ENCODE peak calls at places on chromosomes 1 and 21, in nine cellular contexts. T is brain microvascular endothelial cell, N is dorsolateral prefrontal cortex, I is left ventricle myocardium inferior, Q is cardiac muscle cell, A is IMR-90, J is fibroblast of lung, H is K562, D is tibial artery. Z is an unnamed sample.

GRCh38 chr1:18643154-18644012 is 12.7 kb downstream of the PAX7 start:
- DNase-seq in H (no peak), N (no peak), T (no peak), D (no peak), A (no peak), Q (no peak), J (no peak), I (no peak), Z (peak)

GRCh38 chr1:84156210-84156621 is 12.1 kb downstream of the PRKACB start:
- DNase-seq in J (peak), A (peak), T (peak), D (no peak), Q (peak), I (no peak), N (no peak), H (no peak), Z (peak)

GRCh38 chr1:15207829-15208429 is 39.1 kb upstream of the FHAD1 start:
- DNase-seq in A (no peak), I (no peak), D (no peak), Q (no peak), T (no peak), J (no peak), N (no peak), H (no peak), Z (no peak)

GRCh38 chr1:21329209-21329844 is 39.1 kb upstream of the ECE1 start:
- DNase-seq in H (no peak), A (no peak), T (no peak), D (no peak), I (no peak), Q (no peak), N (no peak), J (no peak), Z (peak)

GRCh38 chr1:201480231-201481003 is 11.4 kb upstream of the PHLDA3 start:
- DNase-seq in A (no peak), T (peak), J (peak), Q (peak), I (peak), H (peak), N (peak), D (peak), Z (peak)

GRCh38 chr1:115182012-115182715 is 92.9 kb upstream of the TSPAN2 start:
- DNase-seq in N (no peak), T (no peak), H (no peak), J (no peak), Q (no peak), A (no peak), D (no peak), I (no peak), Z (peak)

GRCh38 chr1:30811187-30811586 is 53.6 kb upstream of the LAPTM5 start:
- DNase-seq in T (no peak), D (no peak), Q (no peak), H (no peak), I (no peak), N (no peak), A (no peak), J (no peak), Z (no peak)

GRCh38 chr1:162145280-162145965 is 75.9 kb downstream of the NOS1AP start:
- DNase-seq in N (no peak), H (no peak), I (no peak), A (no peak), T (no peak), D (no peak), J (peak), Q (no peak), Z (no peak)

GRCh38 chr1:148362930-148363810 is 119.9 kb downstream of the PPIAL4G start:
- DNase-seq in I (no peak), N (no peak), T (no peak), A (no peak), H (no peak), J (no peak), Q (no peak), D (no peak), Z (no peak)

GRCh38 chr1:212455406-212456165 is 22.9 kb downstream of the NENF start:
- DNase-seq in Q (peak), A (peak), I (peak), N (peak), J (peak), D (peak), T (peak), H (peak), Z (peak)

GRCh38 chr1:38818706-38819439 is 40.7 kb downstream of the RRAGC start:
- DNase-seq in H (no peak), N (no peak), A (no peak), Q (no peak), T (no peak), J (no peak), D (no peak), I (no peak), Z (no peak)

GRCh38 chr21:42013901-42014300 is 3.7 kb upstream of the ZBTB21 start:
- DNase-seq in D (no peak), H (no peak), I (no peak), N (no peak), J (no peak), Q (no peak), A (no peak), T (no peak), Z (no peak)

GRCh38 chr1:6922096-6922931 is 137.1 kb downstream of the CAMTA1 start:
- DNase-seq in A (peak), J (peak), T (peak), H (no peak), N (no peak), D (peak), Q (peak), I (no peak), Z (peak)

GRCh38 chr1:62325076-62325475 is 5.8 kb upstream of the KANK4 start:
- DNase-seq in H (no peak), N (no peak), T (no peak), D (no peak), A (peak), I (no peak), Q (peak), J (peak), Z (peak)

GRCh38 chr1:18963968-18964367 is 7.5 kb upstream of the IFFO2 start:
- DNase-seq in Q (no peak), T (no peak), D (no peak), J (no peak), I (no peak), H (no peak), A (no peak), N (no peak), Z (no peak)

GRCh38 chr21:33157303-33157702 is 72.4 kb upstream of the IFNAR2 start:
- DNase-seq in T (no peak), D (no peak), I (no peak), H (no peak), J (peak), N (no peak), Q (peak), A (no peak), Z (no peak)

GRCh38 chr1:1069061-1069710 is 4.9 kb downstream of the RNF223 start:
- DNase-seq in N (peak), D (no peak), Q (peak), J (peak), A (peak), I (peak), T (peak), H (peak), Z (peak)

GRCh38 chr1:61743716-61744620 is 1.7 kb downstream of the PATJ start:
- DNase-seq in H (no peak), Q (no peak), A (peak), D (no peak), I (no peak), T (peak), J (no peak), N (no peak), Z (no peak)

GRCh38 chr1:158203693-158204457 is 23.2 kb downstream of the CD1D start:
- DNase-seq in J (peak), T (peak), N (no peak), H (peak), D (no peak), I (no peak), Q (peak), A (peak), Z (peak)

GRCh38 chr1:56297191-56297590 is 282.2 kb downstream of the PLPP3 start:
- DNase-seq in D (no peak), A (no peak), J (no peak), I (no peak), H (no peak), N (no peak), T (no peak), Q (no peak), Z (no peak)

GRCh38 chr1:243898278-243898677 is 48.2 kb upstream of the AKT3 start:
- DNase-seq in I (no peak), J (no peak), Q (no peak), H (no peak), A (no peak), T (no peak), D (no peak), N (no peak), Z (no peak)

GRCh38 chr1:174428739-174429138 is 19.0 kb upstream of the GPR52 start:
- DNase-seq in A (no peak), T (no peak), Q (no peak), H (no peak), N (no peak), J (no peak), I (no peak), D (no peak), Z (no peak)

GRCh38 chr1:116334015-116334547 is 39.0 kb upstream of the ATP1A1 start:
- DNase-seq in D (no peak), H (no peak), T (peak), I (peak), N (no peak), A (peak), Q (peak), J (peak), Z (peak)

GRCh38 chr1:2255420-2256369 is 27.6 kb downstream of the SKI start:
- DNase-seq in T (peak), D (no peak), J (peak), H (no peak), A (peak), I (no peak), Q (peak), N (no peak), Z (peak)

GRCh38 chr1:76083189-76083588 is 8.6 kb downstream of the ST6GALNAC3 start:
- DNase-seq in A (no peak), I (no peak), D (peak), N (peak), T (no peak), H (no peak), J (no peak), Q (no peak), Z (no peak)

GRCh38 chr1:22321917-22322316 is 129.7 kb upstream of the ZBTB40 start:
- DNase-seq in Q (no peak), A (no peak), I (no peak), J (no peak), H (no peak), D (no peak), N (no peak), T (no peak), Z (no peak)

GRCh38 chr1:52551476-52552235 is 1.2 kb downstream of the TUT4 start:
- DNase-seq in N (no peak), T (peak), J (peak), Q (peak), H (no peak), A (peak), I (no peak), D (no peak), Z (peak)

GRCh38 chr1:119779869-119780356 is 11.2 kb upstream of the HMGCS2 start:
- DNase-seq in Q (peak), T (no peak), D (no peak), A (peak), J (peak), N (no peak), H (no peak), I (no peak), Z (no peak)

GRCh38 chr1:19651141-19651737 is 7.1 kb downstream of the NBL1 start:
- DNase-seq in D (no peak), A (peak), T (peak), Q (peak), N (peak), J (peak), I (peak), H (peak), Z (no peak)

GRCh38 chr1:224998185-224998584 is 68.7 kb downstream of the DNAH14 start:
- DNase-seq in D (no peak), T (no peak), H (no peak), Q (no peak), I (no peak), A (no peak), N (no peak), J (peak), Z (no peak)

GRCh38 chr1:201361652-201362504 is 15.6 kb downstream of the TNNT2 start:
- DNase-seq in T (no peak), N (peak), I (peak), J (peak), Q (peak), H (peak), A (peak), D (no peak), Z (peak)

GRCh38 chr21:30255679-30256078 is 27.1 kb downstream of the KRTAP24-1 start:
- DNase-seq in I (no peak), H (no peak), T (no peak), N (no peak), D (no peak), Q (no peak), J (no peak), A (no peak), Z (no peak)

GRCh38 chr1:14945132-14946010 is 208.2 kb upstream of the TMEM51 start:
- DNase-seq in J (peak), Q (peak), I (peak), N (peak), A (peak), D (no peak), T (peak), H (no peak), Z (peak)

GRCh38 chr1:31791131-31791858 is 24.5 kb downstream of the SPOCD1 start:
- DNase-seq in D (no peak), H (no peak), Q (no peak), N (peak), J (no peak), A (no peak), I (no peak), T (no peak), Z (no peak)

GRCh38 chr1:220121791-220122530 is 28.0 kb downstream of the IARS2 start:
- DNase-seq in J (no peak), A (no peak), T (no peak), H (no peak), Q (no peak), D (no peak), N (no peak), I (no peak), Z (no peak)

GRCh38 chr1:230108580-230108979 is 41.5 kb downstream of the GALNT2 start:
- DNase-seq in T (no peak), D (no peak), H (no peak), I (no peak), Q (no peak), J (no peak), A (no peak), N (no peak), Z (no peak)

GRCh38 chr1:155540000-155540874 is 22.4 kb downstream of the ASH1L start:
- DNase-seq in I (no peak), T (no peak), A (no peak), N (no peak), J (no peak), D (no peak), H (no peak), Q (no peak), Z (no peak)

GRCh38 chr1:220001095-220001501 is 45.2 kb downstream of the EPRS1 start:
- DNase-seq in J (no peak), N (no peak), T (peak), I (no peak), Q (no peak), A (peak), H (no peak), D (no peak), Z (no peak)

GRCh38 chr1:3312894-3313578 is 141.4 kb upstream of the ARHGEF16 start:
- DNase-seq in Q (peak), T (peak), A (peak), D (peak), I (peak), N (peak), H (peak), J (peak), Z (peak)

DNA sequence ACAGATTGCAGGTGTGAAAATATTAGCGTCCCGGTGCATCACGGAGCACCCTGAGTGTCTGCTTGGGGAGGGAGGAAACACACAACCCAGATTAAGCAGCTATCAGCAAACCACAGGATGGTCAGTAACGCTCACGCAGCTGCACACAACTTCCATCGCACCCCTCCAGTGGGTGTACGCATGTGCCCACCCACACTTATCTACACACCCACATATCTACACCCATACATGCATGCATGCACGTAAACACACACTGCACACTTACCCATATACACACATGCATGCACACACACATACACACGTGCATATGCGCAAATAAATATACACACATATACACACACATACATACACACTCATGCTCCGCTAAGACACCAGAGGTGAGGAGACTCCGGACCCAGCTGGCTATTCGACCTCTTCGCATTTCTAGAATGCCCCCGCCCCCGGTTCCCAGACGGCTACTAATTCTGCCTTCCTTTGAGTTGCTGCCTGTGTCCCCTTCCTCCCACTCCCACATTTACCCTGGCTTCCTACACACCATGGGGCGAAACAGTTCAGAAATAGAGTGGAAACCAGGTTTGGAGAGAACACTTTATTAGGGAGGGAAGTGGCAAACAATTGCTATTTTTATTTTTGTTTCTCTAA is 26.2 kb downstream of the ITPKB start:
- DNase-seq in T (no peak), J (no peak), I (no peak), H (no peak), D (no peak), Q (no peak), A (no peak), N (no peak), Z (no peak)
- H3K27ac ChIP-seq in T (no peak), J (no peak), I (peak), H (no peak), D (no peak), Q (no peak), A (no peak), N (peak), Z (no peak)

GRCh38 chr1:154476791-154477190 is 25.2 kb upstream of the TDRD10 start:
- DNase-seq in N (no peak), Q (no peak), T (no peak), J (no peak), I (no peak), H (no peak), D (no peak), A (no peak), Z (peak)

GRCh38 chr1:154479764-154480421 is 22.1 kb upstream of the TDRD10 start:
- DNase-seq in Q (peak), A (peak), N (peak), D (peak), J (peak), H (peak), I (no peak), T (peak), Z (peak)

GRCh38 chr1:154478013-154478412 is 24.0 kb upstream of the TDRD10 start:
- DNase-seq in Q (no peak), N (no peak), J (no peak), T (no peak), D (no peak), H (no peak), A (no peak), I (no peak), Z (no peak)

GRCh38 chr1:154481058-154481457 is 21.0 kb upstream of the TDRD10 start:
- DNase-seq in I (no peak), T (no peak), J (no peak), N (no peak), A (no peak), D (no peak), Q (no peak), H (no peak), Z (no peak)

GRCh38 chr1:154478639-154479038 is 23.4 kb upstream of the TDRD10 start:
- DNase-seq in Q (peak), T (no peak), N (no peak), A (peak), J (peak), D (no peak), I (no peak), H (peak), Z (no peak)
- TF ChIP-seq CTCF in Q (no peak), T (no peak), N (no peak), A (peak), J (no peak), D (no peak), I (no peak), H (peak), Z (peak)

DNA sequence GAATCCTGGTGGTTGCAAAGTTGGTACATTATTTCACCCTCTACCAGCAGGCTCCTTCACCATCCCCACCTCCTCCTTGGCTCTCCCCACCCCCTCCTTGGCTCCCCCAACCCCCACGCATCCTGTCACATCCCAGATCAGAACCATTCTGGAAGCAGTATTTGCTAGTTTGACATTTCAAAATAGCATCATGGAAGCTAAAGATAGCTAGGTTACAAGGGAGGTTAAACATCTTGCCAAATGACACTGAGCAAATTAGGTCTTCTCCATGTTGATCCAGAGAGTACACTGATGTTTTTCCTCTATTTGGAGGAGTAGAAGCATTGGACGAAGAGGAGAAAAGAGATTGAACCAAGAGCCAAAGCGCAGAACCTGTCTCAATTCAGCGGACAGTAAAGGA is 158.9 kb upstream of the FGGY start:
- DNase-seq in D (no peak), J (no peak), T (no peak), Q (no peak), I (no peak), H (no peak), N (no peak), A (no peak), Z (no peak)
- H3K27ac ChIP-seq in D (peak), J (no peak), T (no peak), Q (no peak), I (peak), H (no peak), N (no peak), A (no peak), Z (no peak)

GRCh38 chr1:27615346-27616004 is 11.5 kb upstream of the AHDC1 start:
- DNase-seq in J (no peak), Q (no peak), N (no peak), H (peak), A (no peak), I (no peak), D (no peak), T (no peak), Z (no peak)

GRCh38 chr1:27618341-27619067 is 14.6 kb upstream of the AHDC1 start:
- DNase-seq in N (no peak), D (no peak), A (no peak), I (no peak), J (no peak), Q (no peak), T (no peak), H (no peak), Z (no peak)

GRCh38 chr1:27614625-27615344 is 10.8 kb upstream of the AHDC1 start:
- DNase-seq in D (no peak), A (no peak), T (no peak), N (no peak), I (no peak), H (peak), J (no peak), Q (no peak), Z (no peak)

GRCh38 chr1:27617420-27617819 is 13.5 kb upstream of the AHDC1 start:
- DNase-seq in H (no peak), N (no peak), Q (no peak), T (no peak), J (no peak), D (no peak), A (no peak), I (no peak), Z (no peak)

GRCh38 chr1:27616441-27616840 is 12.5 kb upstream of the AHDC1 start:
- DNase-seq in H (no peak), J (no peak), Q (no peak), I (no peak), T (no peak), A (no peak), D (no peak), N (no peak), Z (no peak)
- TF ChIP-seq CTCF in H (peak), J (peak), Q (peak), I (peak), T (peak), A (peak), D (no peak), N (no peak), Z (peak)

GRCh38 chr1:65163193-65163805 is 15.3 kb downstream of the AK4 start:
- DNase-seq in N (no peak), J (no peak), Q (peak), H (no peak), T (no peak), I (no peak), A (no peak), D (no peak), Z (no peak)
- H3K27ac ChIP-seq in N (no peak), J (no peak), Q (no peak), H (peak), T (no peak), I (peak), A (no peak), D (no peak), Z (no peak)

GRCh38 chr1:9905010-9905409 is 5.1 kb downstream of the CTNNBIP1 start:
- DNase-seq in N (no peak), Q (no peak), H (no peak), T (peak), D (no peak), J (no peak), A (peak), I (no peak), Z (no peak)
- TF ChIP-seq CTCF in N (no peak), Q (no peak), H (no peak), T (no peak), D (no peak), J (no peak), A (no peak), I (no peak), Z (no peak)

DNA sequence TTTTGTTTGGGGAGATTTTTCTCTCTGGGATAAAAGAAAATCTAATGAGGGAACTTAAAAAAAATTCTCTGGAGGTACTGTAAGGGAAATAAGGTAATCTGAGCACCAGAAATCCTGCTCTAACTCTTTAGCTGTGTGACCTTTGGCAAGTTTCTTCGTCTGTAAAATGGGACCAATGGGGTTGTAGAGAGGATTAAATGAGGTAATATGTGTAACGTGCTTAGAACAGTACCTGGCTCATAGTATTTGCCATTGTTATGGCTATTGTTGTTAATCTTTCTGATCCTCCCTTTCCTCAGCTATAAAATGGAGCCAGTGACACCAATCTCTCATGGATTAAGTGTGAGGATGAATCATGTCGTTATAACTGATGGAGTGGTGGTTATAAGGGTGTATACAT is 845 bp upstream of the KLHDC8A start:
- DNase-seq in A (no peak), D (no peak), I (no peak), T (no peak), Q (no peak), N (no peak), J (no peak), H (no peak), Z (no peak)
- H3K27ac ChIP-seq in A (no peak), D (no peak), I (no peak), T (no peak), Q (no peak), N (no peak), J (no peak), H (no peak), Z (no peak)